ENCODE peak calls at places on chromosomes 4 and X, in nine cellular contexts. One of them, this sample, is unnamed.

GRCh38 chr4:87956501-87956900 is 19.0 kb upstream of the SPP1 start:
- DNase-seq in prostate gland: no peak
- DNase-seq in stomach: no peak
- DNase-seq in HepG2: no peak
- DNase-seq in GM12891: no peak
- DNase-seq in transverse colon: no peak
- DNase-seq in endothelial cell of umbilical vein: no peak
- DNase-seq in SK-N-SH: no peak
- DNase-seq in sigmoid colon: no peak
- DNase-seq in this sample: no peak

GRCh38 chr4:11446156-11446811 is 17.6 kb upstream of the HS3ST1 start:
- DNase-seq in prostate gland: no peak
- DNase-seq in SK-N-SH: no peak
- DNase-seq in stomach: no peak
- DNase-seq in GM12891: no peak
- DNase-seq in sigmoid colon: no peak
- DNase-seq in transverse colon: no peak
- DNase-seq in HepG2: no peak
- DNase-seq in endothelial cell of umbilical vein: peak
- DNase-seq in this sample: no peak

GRCh38 chrX:145609951-145610511 is 207.6 kb upstream of the SLITRK2 start:
- DNase-seq in HepG2: no peak
- DNase-seq in sigmoid colon: no peak
- DNase-seq in SK-N-SH: no peak
- DNase-seq in endothelial cell of umbilical vein: no peak
- DNase-seq in transverse colon: no peak
- DNase-seq in prostate gland: no peak
- DNase-seq in stomach: no peak
- DNase-seq in GM12891: no peak
- DNase-seq in this sample: no peak

GRCh38 chr4:168645933-168646768 is 149.3 kb downstream of the PALLD start:
- DNase-seq in stomach: no peak
- DNase-seq in GM12891: no peak
- DNase-seq in sigmoid colon: no peak
- DNase-seq in SK-N-SH: peak
- DNase-seq in transverse colon: no peak
- DNase-seq in endothelial cell of umbilical vein: no peak
- DNase-seq in prostate gland: no peak
- DNase-seq in HepG2: no peak
- DNase-seq in this sample: no peak

GRCh38 chr4:125368161-125368560 is 53.4 kb downstream of the FAT4 start:
- DNase-seq in sigmoid colon: no peak
- DNase-seq in stomach: no peak
- DNase-seq in transverse colon: no peak
- DNase-seq in endothelial cell of umbilical vein: peak
- DNase-seq in HepG2: no peak
- DNase-seq in prostate gland: no peak
- DNase-seq in SK-N-SH: peak
- DNase-seq in GM12891: no peak
- DNase-seq in this sample: no peak

GRCh38 chr4:4659871-4660651 is 118.2 kb upstream of the STX18 start:
- DNase-seq in GM12891: no peak
- DNase-seq in prostate gland: no peak
- DNase-seq in SK-N-SH: no peak
- DNase-seq in HepG2: no peak
- DNase-seq in sigmoid colon: no peak
- DNase-seq in endothelial cell of umbilical vein: peak
- DNase-seq in stomach: no peak
- DNase-seq in transverse colon: no peak
- DNase-seq in this sample: no peak

GRCh38 chrX:95903490-95903889 is 781.2 kb upstream of the DIAPH2 start:
- DNase-seq in transverse colon: no peak
- DNase-seq in stomach: no peak
- DNase-seq in SK-N-SH: no peak
- DNase-seq in prostate gland: no peak
- DNase-seq in sigmoid colon: no peak
- DNase-seq in endothelial cell of umbilical vein: peak
- DNase-seq in HepG2: no peak
- DNase-seq in GM12891: no peak
- DNase-seq in this sample: no peak

GRCh38 chr4:186812592-186812991 is 88.9 kb upstream of the FAT1 start:
- DNase-seq in stomach: no peak
- DNase-seq in endothelial cell of umbilical vein: no peak
- DNase-seq in GM12891: no peak
- DNase-seq in prostate gland: no peak
- DNase-seq in sigmoid colon: no peak
- DNase-seq in transverse colon: no peak
- DNase-seq in SK-N-SH: no peak
- DNase-seq in HepG2: no peak
- DNase-seq in this sample: no peak

GRCh38 chr4:164952551-164952950 is 24.9 kb downstream of the TRIM61 start:
- DNase-seq in stomach: no peak
- DNase-seq in SK-N-SH: no peak
- DNase-seq in sigmoid colon: no peak
- DNase-seq in transverse colon: no peak
- DNase-seq in HepG2: no peak
- DNase-seq in endothelial cell of umbilical vein: no peak
- DNase-seq in GM12891: no peak
- DNase-seq in prostate gland: no peak
- DNase-seq in this sample: no peak

GRCh38 chr4:129092636-129093172 is 635 bp downstream of the SCLT1 start:
- DNase-seq in sigmoid colon: no peak
- DNase-seq in transverse colon: no peak
- DNase-seq in prostate gland: no peak
- DNase-seq in stomach: no peak
- DNase-seq in endothelial cell of umbilical vein: no peak
- DNase-seq in GM12891: no peak
- DNase-seq in SK-N-SH: no peak
- DNase-seq in HepG2: no peak
- DNase-seq in this sample: no peak

GRCh38 chr4:184400375-184400870 is 73.9 kb downstream of the IRF2 start:
- DNase-seq in stomach: no peak
- DNase-seq in sigmoid colon: no peak
- DNase-seq in SK-N-SH: no peak
- DNase-seq in prostate gland: no peak
- DNase-seq in transverse colon: no peak
- DNase-seq in HepG2: no peak
- DNase-seq in GM12891: no peak
- DNase-seq in endothelial cell of umbilical vein: peak
- DNase-seq in this sample: no peak

GRCh38 chr4:174214102-174214878 is 69.2 kb downstream of the FBXO8 start:
- DNase-seq in transverse colon: no peak
- DNase-seq in endothelial cell of umbilical vein: no peak
- DNase-seq in GM12891: no peak
- DNase-seq in sigmoid colon: no peak
- DNase-seq in SK-N-SH: no peak
- DNase-seq in HepG2: no peak
- DNase-seq in prostate gland: no peak
- DNase-seq in stomach: no peak
- DNase-seq in this sample: no peak

GRCh38 chr4:54959656-54960055 is 165.7 kb downstream of the KDR start:
- DNase-seq in HepG2: no peak
- DNase-seq in SK-N-SH: no peak
- DNase-seq in stomach: no peak
- DNase-seq in transverse colon: no peak
- DNase-seq in sigmoid colon: no peak
- DNase-seq in endothelial cell of umbilical vein: no peak
- DNase-seq in GM12891: no peak
- DNase-seq in prostate gland: no peak
- DNase-seq in this sample: no peak

GRCh38 chr4:27006247-27006603 is 145.6 kb downstream of the STIM2 start:
- DNase-seq in sigmoid colon: no peak
- DNase-seq in stomach: no peak
- DNase-seq in HepG2: no peak
- DNase-seq in transverse colon: no peak
- DNase-seq in endothelial cell of umbilical vein: peak
- DNase-seq in SK-N-SH: no peak
- DNase-seq in prostate gland: no peak
- DNase-seq in GM12891: no peak
- DNase-seq in this sample: no peak

GRCh38 chrX:31154941-31155340 is 83.1 kb upstream of the FTHL17 start:
- DNase-seq in sigmoid colon: no peak
- DNase-seq in prostate gland: no peak
- DNase-seq in GM12891: no peak
- DNase-seq in endothelial cell of umbilical vein: no peak
- DNase-seq in stomach: no peak
- DNase-seq in SK-N-SH: peak
- DNase-seq in transverse colon: no peak
- DNase-seq in HepG2: no peak
- DNase-seq in this sample: no peak

GRCh38 chrX:46873746-46874145 is 36.9 kb downstream of the RP2 start:
- DNase-seq in GM12891: no peak
- DNase-seq in transverse colon: no peak
- DNase-seq in HepG2: no peak
- DNase-seq in prostate gland: no peak
- DNase-seq in SK-N-SH: no peak
- DNase-seq in endothelial cell of umbilical vein: peak
- DNase-seq in stomach: no peak
- DNase-seq in sigmoid colon: no peak
- DNase-seq in this sample: no peak

GRCh38 chrX:68989456-68989855 is 160.6 kb downstream of the EFNB1 start:
- DNase-seq in endothelial cell of umbilical vein: no peak
- DNase-seq in HepG2: no peak
- DNase-seq in stomach: no peak
- DNase-seq in sigmoid colon: no peak
- DNase-seq in prostate gland: no peak
- DNase-seq in transverse colon: no peak
- DNase-seq in GM12891: no peak
- DNase-seq in SK-N-SH: no peak
- DNase-seq in this sample: no peak

GRCh38 chrX:47707031-47707780 is 48.2 kb upstream of the UXT start:
- DNase-seq in HepG2: no peak
- DNase-seq in prostate gland: no peak
- DNase-seq in endothelial cell of umbilical vein: no peak
- DNase-seq in transverse colon: no peak
- DNase-seq in sigmoid colon: no peak
- DNase-seq in stomach: no peak
- DNase-seq in SK-N-SH: no peak
- DNase-seq in GM12891: no peak
- DNase-seq in this sample: no peak

GRCh38 chr4:1321946-1322650 is 24.9 kb upstream of the UVSSA start:
- DNase-seq in prostate gland: no peak
- DNase-seq in transverse colon: no peak
- DNase-seq in HepG2: no peak
- DNase-seq in SK-N-SH: no peak
- DNase-seq in endothelial cell of umbilical vein: no peak
- DNase-seq in GM12891: no peak
- DNase-seq in sigmoid colon: no peak
- DNase-seq in stomach: no peak
- DNase-seq in this sample: no peak

DNA sequence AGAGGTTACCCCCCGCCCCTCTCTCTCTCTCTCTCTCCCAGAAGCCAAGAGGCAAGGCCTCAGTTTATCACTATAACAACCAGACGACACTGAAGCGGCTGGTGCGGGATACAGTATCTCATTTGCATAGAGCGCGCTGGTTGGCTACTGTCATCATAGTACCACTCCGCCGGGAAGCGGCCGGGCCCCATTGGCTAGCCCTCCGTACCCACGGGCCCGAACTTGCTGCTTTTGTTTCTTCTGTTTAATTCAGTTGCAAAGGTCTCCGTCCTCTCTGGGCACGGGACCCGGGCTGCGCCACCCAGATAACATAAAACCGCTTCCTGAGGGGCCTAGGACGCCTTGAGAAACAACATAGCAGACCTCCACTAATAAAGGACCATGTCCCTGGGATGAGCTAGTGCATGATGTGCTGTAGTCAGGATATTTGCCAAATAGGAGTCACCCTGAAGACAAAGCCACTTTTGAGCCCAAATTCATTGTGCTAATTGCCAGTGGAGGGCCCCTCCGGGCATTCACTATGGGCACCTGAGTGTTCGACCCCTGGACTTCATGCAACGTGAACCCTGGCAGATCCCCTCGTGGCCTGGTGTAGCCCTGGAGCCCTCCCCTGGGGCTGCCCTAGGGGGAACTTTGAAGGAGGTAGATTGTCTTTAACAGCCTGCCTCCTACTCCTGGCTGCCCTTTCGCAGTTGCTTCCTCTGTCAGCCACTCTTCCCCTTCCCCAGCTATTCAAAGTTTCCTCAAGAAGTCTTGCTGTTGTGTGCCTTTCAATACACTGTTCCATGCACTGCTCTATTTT is at the start of gene PCYT1B:
- DNase-seq in stomach: peak
- DNase-seq in sigmoid colon: peak
- DNase-seq in prostate gland: peak
- DNase-seq in endothelial cell of umbilical vein: peak
- DNase-seq in transverse colon: peak
- DNase-seq in SK-N-SH: peak
- DNase-seq in GM12891: peak
- DNase-seq in HepG2: no peak
- DNase-seq in this sample: peak
- TF ChIP-seq POLR2AphosphoS5 in stomach: no peak
- TF ChIP-seq POLR2AphosphoS5 in sigmoid colon: no peak
- TF ChIP-seq POLR2AphosphoS5 in prostate gland: no peak
- TF ChIP-seq POLR2AphosphoS5 in endothelial cell of umbilical vein: no peak
- TF ChIP-seq POLR2AphosphoS5 in transverse colon: no peak
- TF ChIP-seq POLR2AphosphoS5 in SK-N-SH: no peak
- TF ChIP-seq POLR2AphosphoS5 in GM12891: no peak
- TF ChIP-seq POLR2AphosphoS5 in HepG2: no peak
- TF ChIP-seq POLR2AphosphoS5 in this sample: no peak

GRCh38 chr4:22597471-22597870 is 81.6 kb upstream of the ADGRA3 start:
- DNase-seq in sigmoid colon: no peak
- DNase-seq in endothelial cell of umbilical vein: no peak
- DNase-seq in stomach: no peak
- DNase-seq in transverse colon: no peak
- DNase-seq in prostate gland: no peak
- DNase-seq in SK-N-SH: no peak
- DNase-seq in HepG2: no peak
- DNase-seq in GM12891: no peak
- DNase-seq in this sample: no peak
- TF ChIP-seq POLR2AphosphoS5 in sigmoid colon: no peak
- TF ChIP-seq POLR2AphosphoS5 in endothelial cell of umbilical vein: no peak
- TF ChIP-seq POLR2AphosphoS5 in stomach: no peak
- TF ChIP-seq POLR2AphosphoS5 in transverse colon: no peak
- TF ChIP-seq POLR2AphosphoS5 in prostate gland: no peak
- TF ChIP-seq POLR2AphosphoS5 in SK-N-SH: no peak
- TF ChIP-seq POLR2AphosphoS5 in HepG2: no peak
- TF ChIP-seq POLR2AphosphoS5 in GM12891: no peak
- TF ChIP-seq POLR2AphosphoS5 in this sample: no peak

GRCh38 chr4:38177792-38178665 is 217.8 kb downstream of the PTTG2 start:
- DNase-seq in transverse colon: peak
- DNase-seq in sigmoid colon: peak
- DNase-seq in SK-N-SH: no peak
- DNase-seq in prostate gland: peak
- DNase-seq in stomach: peak
- DNase-seq in GM12891: no peak
- DNase-seq in endothelial cell of umbilical vein: no peak
- DNase-seq in HepG2: no peak
- DNase-seq in this sample: peak
- TF ChIP-seq POLR2AphosphoS5 in transverse colon: peak
- TF ChIP-seq POLR2AphosphoS5 in sigmoid colon: peak
- TF ChIP-seq POLR2AphosphoS5 in SK-N-SH: no peak
- TF ChIP-seq POLR2AphosphoS5 in prostate gland: no peak
- TF ChIP-seq POLR2AphosphoS5 in stomach: peak
- TF ChIP-seq POLR2AphosphoS5 in GM12891: no peak
- TF ChIP-seq POLR2AphosphoS5 in endothelial cell of umbilical vein: no peak
- TF ChIP-seq POLR2AphosphoS5 in HepG2: no peak
- TF ChIP-seq POLR2AphosphoS5 in this sample: no peak

DNA sequence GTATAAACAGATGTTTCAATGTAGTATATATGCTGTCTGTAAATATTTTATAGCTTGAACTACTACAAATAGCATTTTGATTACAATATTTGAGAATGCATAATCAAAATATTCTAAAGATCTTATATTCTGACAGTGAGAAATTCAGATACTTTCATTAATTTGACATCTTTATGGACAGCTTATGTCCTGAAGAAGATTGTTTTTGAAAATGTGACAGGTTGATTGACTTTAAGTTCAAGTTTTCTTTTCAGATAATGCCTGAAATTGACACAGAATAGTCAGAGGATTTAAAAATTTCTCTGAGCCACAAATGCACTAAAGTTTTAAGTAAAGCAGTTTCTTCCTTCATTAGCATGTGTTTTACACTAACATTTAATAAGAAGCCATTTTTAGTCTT is 799.8 kb downstream of the CCSER1 start:
- DNase-seq in GM12891: no peak
- DNase-seq in SK-N-SH: no peak
- DNase-seq in transverse colon: no peak
- DNase-seq in prostate gland: no peak
- DNase-seq in stomach: no peak
- DNase-seq in sigmoid colon: no peak
- DNase-seq in endothelial cell of umbilical vein: no peak
- DNase-seq in HepG2: no peak
- DNase-seq in this sample: no peak
- TF ChIP-seq POLR2AphosphoS5 in GM12891: no peak
- TF ChIP-seq POLR2AphosphoS5 in SK-N-SH: no peak
- TF ChIP-seq POLR2AphosphoS5 in transverse colon: no peak
- TF ChIP-seq POLR2AphosphoS5 in prostate gland: no peak
- TF ChIP-seq POLR2AphosphoS5 in stomach: no peak
- TF ChIP-seq POLR2AphosphoS5 in sigmoid colon: no peak
- TF ChIP-seq POLR2AphosphoS5 in endothelial cell of umbilical vein: no peak
- TF ChIP-seq POLR2AphosphoS5 in HepG2: no peak
- TF ChIP-seq POLR2AphosphoS5 in this sample: no peak